ENCODE peak calls at places on chromosome 12, in eight cellular contexts. One of them, this sample, is unnamed.
A peak's percentile ranks its signal among the peaks of the same experiment; 100 is the strongest.

GRCh38 chr12:18454330-18454729 is 193.0 kb downstream of the PIK3C2G start:
- DNase-seq in heart left ventricle: no peak
- DNase-seq in lower leg skin: no peak
- DNase-seq in A549: no peak
- DNase-seq in stomach: no peak
- DNase-seq in testis: no peak
- DNase-seq in spleen: no peak
- DNase-seq in GM12878: no peak
- DNase-seq in this sample: no peak

GRCh38 chr12:15495742-15496141 is 173.4 kb downstream of the PTPRO start:
- DNase-seq in heart left ventricle: no peak
- DNase-seq in lower leg skin: no peak
- DNase-seq in A549: no peak
- DNase-seq in stomach: no peak
- DNase-seq in testis: no peak
- DNase-seq in spleen: no peak
- DNase-seq in GM12878: no peak
- DNase-seq in this sample: no peak

GRCh38 chr12:56766535-56766934 is 3.4 kb downstream of the HSD17B6 start:
- DNase-seq in heart left ventricle: no peak
- DNase-seq in lower leg skin: no peak
- DNase-seq in A549: no peak
- DNase-seq in stomach: no peak
- DNase-seq in testis: no peak
- DNase-seq in spleen: no peak
- DNase-seq in GM12878: peak; percentile 70
- DNase-seq in this sample: no peak

GRCh38 chr12:65335021-65335714 is 56.7 kb downstream of the MSRB3 start:
- DNase-seq in heart left ventricle: peak; percentile 27
- DNase-seq in lower leg skin: no peak
- DNase-seq in A549: peak; percentile 25
- DNase-seq in stomach: no peak
- DNase-seq in testis: no peak
- DNase-seq in spleen: no peak
- DNase-seq in GM12878: no peak
- DNase-seq in this sample: no peak

GRCh38 chr12:114221976-114222630 is 183.8 kb downstream of the TBX5 start:
- DNase-seq in heart left ventricle: no peak
- DNase-seq in lower leg skin: no peak
- DNase-seq in A549: no peak
- DNase-seq in stomach: no peak
- DNase-seq in testis: no peak
- DNase-seq in spleen: no peak
- DNase-seq in GM12878: no peak
- DNase-seq in this sample: no peak

GRCh38 chr12:106767206-106767605 is 7.3 kb upstream of the RIC8B start:
- DNase-seq in heart left ventricle: no peak
- DNase-seq in lower leg skin: no peak
- DNase-seq in A549: no peak
- DNase-seq in stomach: no peak
- DNase-seq in testis: no peak
- DNase-seq in spleen: no peak
- DNase-seq in GM12878: no peak
- DNase-seq in this sample: no peak

GRCh38 chr12:3557136-3557697 is 66.2 kb downstream of the PRMT8 start:
- DNase-seq in heart left ventricle: no peak
- DNase-seq in lower leg skin: peak; percentile 76
- DNase-seq in A549: no peak
- DNase-seq in stomach: no peak
- DNase-seq in testis: no peak
- DNase-seq in spleen: no peak
- DNase-seq in GM12878: no peak
- DNase-seq in this sample: no peak

GRCh38 chr12:107955966-107956643 is 173.0 kb upstream of the WSCD2 start:
- DNase-seq in heart left ventricle: no peak
- DNase-seq in lower leg skin: no peak
- DNase-seq in A549: no peak
- DNase-seq in stomach: no peak
- DNase-seq in testis: no peak
- DNase-seq in spleen: no peak
- DNase-seq in GM12878: no peak
- DNase-seq in this sample: no peak

GRCh38 chr12:77225373-77225772 is 160.0 kb upstream of the E2F7 start:
- DNase-seq in heart left ventricle: no peak
- DNase-seq in lower leg skin: no peak
- DNase-seq in A549: no peak
- DNase-seq in stomach: no peak
- DNase-seq in testis: no peak
- DNase-seq in spleen: no peak
- DNase-seq in GM12878: no peak
- DNase-seq in this sample: no peak

GRCh38 chr12:13114251-13115052 is 11.0 kb upstream of the GSG1 start:
- DNase-seq in heart left ventricle: no peak
- DNase-seq in lower leg skin: no peak
- DNase-seq in A549: no peak
- DNase-seq in stomach: no peak
- DNase-seq in testis: no peak
- DNase-seq in spleen: no peak
- DNase-seq in GM12878: no peak
- DNase-seq in this sample: no peak

GRCh38 chr12:118714051-118714460 is 267.3 kb upstream of the SRRM4 start:
- DNase-seq in heart left ventricle: no peak
- DNase-seq in lower leg skin: peak; percentile 3
- DNase-seq in A549: peak; percentile 60
- DNase-seq in stomach: no peak
- DNase-seq in testis: peak; percentile 55
- DNase-seq in spleen: no peak
- DNase-seq in GM12878: peak; percentile 11
- DNase-seq in this sample: peak; percentile 70

GRCh38 chr12:64452559-64453329 is 824 bp downstream of the TBK1 start:
- DNase-seq in heart left ventricle: no peak
- DNase-seq in lower leg skin: no peak
- DNase-seq in A549: peak; percentile 72
- DNase-seq in stomach: peak; percentile 33
- DNase-seq in testis: no peak
- DNase-seq in spleen: no peak
- DNase-seq in GM12878: no peak
- DNase-seq in this sample: peak; percentile 80

GRCh38 chr12:65123435-65124063 is 2.4 kb upstream of the WIF1 start:
- DNase-seq in heart left ventricle: no peak
- DNase-seq in lower leg skin: no peak
- DNase-seq in A549: peak; percentile 51
- DNase-seq in stomach: no peak
- DNase-seq in testis: no peak
- DNase-seq in spleen: no peak
- DNase-seq in GM12878: peak; percentile 8
- DNase-seq in this sample: peak; percentile 60

GRCh38 chr12:120903382-120903817 is 758 bp downstream of the SPPL3 start:
- DNase-seq in heart left ventricle: peak; percentile 73
- DNase-seq in lower leg skin: peak; percentile 93
- DNase-seq in A549: peak; percentile 40
- DNase-seq in stomach: peak; percentile 57
- DNase-seq in testis: peak; percentile 82
- DNase-seq in spleen: peak; percentile 93
- DNase-seq in GM12878: peak; percentile 48
- DNase-seq in this sample: peak; percentile 59
- TF ChIP-seq POLR2A in heart left ventricle: no peak
- TF ChIP-seq POLR2A in lower leg skin: no peak
- TF ChIP-seq POLR2A in A549: no peak
- TF ChIP-seq POLR2A in stomach: no peak
- TF ChIP-seq POLR2A in testis: no peak
- TF ChIP-seq POLR2A in spleen: no peak
- TF ChIP-seq POLR2A in GM12878: peak; percentile 74
- TF ChIP-seq POLR2A in this sample: no peak

GRCh38 chr12:53625373-53625945 is 723 bp downstream of the ATF7 start:
- DNase-seq in heart left ventricle: no peak
- DNase-seq in lower leg skin: no peak
- DNase-seq in A549: no peak
- DNase-seq in stomach: no peak
- DNase-seq in testis: no peak
- DNase-seq in spleen: no peak
- DNase-seq in GM12878: no peak
- DNase-seq in this sample: no peak

GRCh38 chr12:53626702-53627169 is 554 bp upstream of the ATF7 start:
- DNase-seq in heart left ventricle: no peak
- DNase-seq in lower leg skin: no peak
- DNase-seq in A549: no peak
- DNase-seq in stomach: no peak
- DNase-seq in testis: no peak
- DNase-seq in spleen: no peak
- DNase-seq in GM12878: no peak
- DNase-seq in this sample: peak; percentile 41

GRCh38 chr12:53624956-53625355 is 1.2 kb downstream of the ATF7 start:
- DNase-seq in heart left ventricle: no peak
- DNase-seq in lower leg skin: peak; percentile 56
- DNase-seq in A549: no peak
- DNase-seq in stomach: no peak
- DNase-seq in testis: no peak
- DNase-seq in spleen: no peak
- DNase-seq in GM12878: no peak
- DNase-seq in this sample: peak; percentile 38

GRCh38 chr12:53624453-53624852 is 1.7 kb downstream of the ATF7 start:
- DNase-seq in heart left ventricle: no peak
- DNase-seq in lower leg skin: no peak
- DNase-seq in A549: no peak
- DNase-seq in stomach: no peak
- DNase-seq in testis: no peak
- DNase-seq in spleen: no peak
- DNase-seq in GM12878: no peak
- DNase-seq in this sample: peak; percentile 38

GRCh38 chr12:53625946-53626701 is at the start of gene ATF7:
- DNase-seq in heart left ventricle: peak; percentile 98
- DNase-seq in lower leg skin: peak; percentile 100
- DNase-seq in A549: peak; percentile 99
- DNase-seq in stomach: peak; percentile 98
- DNase-seq in testis: peak; percentile 98
- DNase-seq in spleen: peak; percentile 99
- DNase-seq in GM12878: peak; percentile 96
- DNase-seq in this sample: peak; percentile 99
- TF ChIP-seq POLR2A in heart left ventricle: no peak
- TF ChIP-seq POLR2A in lower leg skin: no peak
- TF ChIP-seq POLR2A in A549: peak; percentile 69
- TF ChIP-seq POLR2A in stomach: no peak
- TF ChIP-seq POLR2A in testis: no peak
- TF ChIP-seq POLR2A in spleen: peak; percentile 11
- TF ChIP-seq POLR2A in GM12878: peak; percentile 80
- TF ChIP-seq POLR2A in this sample: peak; percentile 63

DNA sequence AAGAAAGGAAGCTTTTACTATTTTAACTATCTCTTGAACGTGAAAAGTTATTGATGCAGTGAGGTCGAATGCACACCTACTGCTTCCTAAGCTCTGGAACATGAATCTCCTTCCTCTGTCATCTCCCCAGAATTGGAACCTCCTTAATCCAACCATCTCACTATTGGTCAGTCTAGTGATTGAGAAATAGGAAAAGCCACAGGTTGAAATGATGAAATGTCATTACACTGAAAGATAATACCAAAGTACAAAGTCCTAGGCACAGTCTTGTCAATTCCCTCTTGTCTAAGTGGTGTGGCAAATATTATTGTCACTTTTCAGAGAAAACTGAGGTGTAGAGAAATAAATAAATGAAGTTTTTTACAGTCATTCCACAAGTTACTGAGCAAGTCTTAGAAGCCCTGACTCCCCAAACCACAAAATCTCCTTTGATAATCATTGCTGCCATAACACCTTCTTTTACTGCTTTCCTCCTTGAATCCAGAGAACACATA is 19.5 kb upstream of the HIGD1C start:
- DNase-seq in heart left ventricle: no peak
- DNase-seq in lower leg skin: no peak
- DNase-seq in A549: no peak
- DNase-seq in stomach: no peak
- DNase-seq in testis: no peak
- DNase-seq in spleen: no peak
- DNase-seq in GM12878: no peak
- DNase-seq in this sample: no peak
- TF ChIP-seq POLR2A in heart left ventricle: no peak
- TF ChIP-seq POLR2A in lower leg skin: no peak
- TF ChIP-seq POLR2A in A549: no peak
- TF ChIP-seq POLR2A in stomach: no peak
- TF ChIP-seq POLR2A in testis: no peak
- TF ChIP-seq POLR2A in spleen: no peak
- TF ChIP-seq POLR2A in GM12878: no peak
- TF ChIP-seq POLR2A in this sample: no peak

GRCh38 chr12:6451348-6452244 is at the start of gene TAPBPL:
- DNase-seq in heart left ventricle: peak; percentile 88
- DNase-seq in lower leg skin: peak; percentile 95
- DNase-seq in A549: peak; percentile 47
- DNase-seq in stomach: peak; percentile 81
- DNase-seq in testis: peak; percentile 93
- DNase-seq in spleen: peak; percentile 92
- DNase-seq in GM12878: peak; percentile 75
- DNase-seq in this sample: peak; percentile 83
- TF ChIP-seq POLR2A in heart left ventricle: peak; percentile 19
- TF ChIP-seq POLR2A in lower leg skin: no peak
- TF ChIP-seq POLR2A in A549: peak; percentile 22
- TF ChIP-seq POLR2A in stomach: no peak
- TF ChIP-seq POLR2A in testis: peak; percentile 40
- TF ChIP-seq POLR2A in spleen: peak; percentile 54
- TF ChIP-seq POLR2A in GM12878: peak; percentile 82
- TF ChIP-seq POLR2A in this sample: peak; percentile 75

This sample was measured in erythroblast.